ENCODE peak calls at places on chromosomes 13 and 19, in four cellular contexts. F is effector memory CD4-positive, alpha-beta T cell; R is M059J; T is nucleus accumbens. Q is an unnamed sample.

GRCh38 chr13:33369073-33369472 is 83.5 kb upstream of the STARD13 start:
- DNase-seq in F (no peak), T (no peak), R (no peak), Q (peak; percentile 4)

GRCh38 chr13:80199585-80200292 is 141.2 kb downstream of the SPRY2 start:
- DNase-seq in T (no peak), F (no peak), R (no peak), Q (no peak)

GRCh38 chr19:20367811-20368294 is 197.7 kb downstream of the ZNF737 start:
- DNase-seq in F (no peak), R (no peak), T (peak; percentile 2), Q (peak; percentile 65)

GRCh38 chr19:14059093-14059480 is 2.8 kb downstream of the PALM3 start:
- DNase-seq in T (no peak), R (no peak), F (peak; percentile 28), Q (peak; percentile 53)

GRCh38 chr13:84431646-84432045 is 549.4 kb upstream of the SLITRK1 start:
- DNase-seq in T (no peak), F (no peak), R (peak; percentile 56), Q (no peak)

GRCh38 chr19:35013820-35014754 is 14.0 kb downstream of the GRAMD1A start:
- DNase-seq in T (no peak), F (peak; percentile 63), R (no peak), Q (no peak)

GRCh38 chr19:3849092-3849491 is 19.7 kb downstream of the ZFR2 start:
- DNase-seq in R (peak; percentile 50), F (peak; percentile 14), T (no peak), Q (peak; percentile 81)

GRCh38 chr19:18421371-18421959 is 2.3 kb downstream of the SSBP4 start:
- DNase-seq in F (no peak), T (no peak), R (no peak), Q (no peak)

GRCh38 chr19:10744222-10744847 is 26.5 kb downstream of the DNM2 start:
- DNase-seq in R (no peak), F (no peak), T (no peak), Q (no peak)

GRCh38 chr13:46622013-46622917 is 69.3 kb downstream of the LRCH1 start:
- DNase-seq in T (no peak), F (no peak), R (no peak), Q (no peak)

GRCh38 chr13:112842343-112842856 is 126.6 kb upstream of the MCF2L start:
- DNase-seq in R (no peak), T (no peak), F (no peak), Q (peak; percentile 6)

GRCh38 chr13:36795463-36795862 is 23.6 kb upstream of the RFXAP start:
- DNase-seq in T (no peak), F (no peak), R (no peak), Q (no peak)

GRCh38 chr19:9801976-9802375 is 16.9 kb downstream of the FBXL12 start:
- DNase-seq in F (no peak), R (no peak), T (no peak), Q (no peak)

GRCh38 chr19:51338563-51339312 is 3.2 kb downstream of the VSIG10L start:
- DNase-seq in F (peak; percentile 70), R (peak; percentile 69), T (peak; percentile 42), Q (peak; percentile 92)

GRCh38 chr19:3366761-3367571 is 583 bp downstream of the NFIC start:
- DNase-seq in R (peak; percentile 49), T (no peak), F (no peak), Q (peak; percentile 77)

GRCh38 chr13:42547615-42548014 is 26.3 kb upstream of the TNFSF11 start:
- DNase-seq in T (no peak), R (no peak), F (no peak), Q (no peak)

GRCh38 chr13:21326155-21327030 is 132.7 kb downstream of the ZDHHC20 start:
- DNase-seq in R (no peak), T (peak; percentile 24), F (no peak), Q (no peak)

GRCh38 chr13:68152414-68152813 is 922.3 kb upstream of the PCDH9 start:
- DNase-seq in R (no peak), F (no peak), T (no peak), Q (no peak)

GRCh38 chr19:43467276-43467675 is 1.9 kb upstream of the LYPD3 start:
- DNase-seq in R (no peak), T (no peak), F (no peak), Q (no peak)

GRCh38 chr13:111319998-111320911 is at the start of gene TEX29:
- DNase-seq in R (no peak), F (no peak), T (no peak), Q (no peak)

GRCh38 chr13:46043647-46044046 is 8.9 kb downstream of the ZC3H13 start:
- DNase-seq in T (no peak), F (no peak), R (no peak), Q (no peak)

Q was measured in RPMI8226.